ENCODE peak calls at places on chromosome 17, in five cellular contexts. One of them, this sample, is unnamed.

GRCh38 chr17:29124135-29124930 is 55.9 kb downstream of the MYO18A start:
- DNase-seq in fibroblast of lung: peak
- DNase-seq in neuronal stem cell: no peak
- DNase-seq in neural progenitor cell: peak
- DNase-seq in PC-3: peak
- DNase-seq in this sample: peak

GRCh38 chr17:33241390-33241789 is 51.7 kb downstream of the ASIC2 start:
- DNase-seq in fibroblast of lung: peak
- DNase-seq in neuronal stem cell: no peak
- DNase-seq in neural progenitor cell: no peak
- DNase-seq in PC-3: no peak
- DNase-seq in this sample: no peak

GRCh38 chr17:57468932-57469775 is 212.8 kb downstream of the MSI2 start:
- DNase-seq in fibroblast of lung: no peak
- DNase-seq in neuronal stem cell: no peak
- DNase-seq in neural progenitor cell: no peak
- DNase-seq in PC-3: no peak
- DNase-seq in this sample: no peak

GRCh38 chr17:21289175-21289901 is 4.8 kb downstream of the MAP2K3 start:
- DNase-seq in fibroblast of lung: no peak
- DNase-seq in neuronal stem cell: no peak
- DNase-seq in neural progenitor cell: no peak
- DNase-seq in PC-3: no peak
- DNase-seq in this sample: no peak

GRCh38 chr17:78781339-78782304 is at the start of gene CYTH1:
- DNase-seq in fibroblast of lung: no peak
- DNase-seq in neuronal stem cell: peak
- DNase-seq in neural progenitor cell: peak
- DNase-seq in PC-3: peak
- DNase-seq in this sample: peak

GRCh38 chr17:66275651-66276050 is 26.8 kb upstream of the PRKCA start:
- DNase-seq in fibroblast of lung: peak
- DNase-seq in neuronal stem cell: no peak
- DNase-seq in neural progenitor cell: no peak
- DNase-seq in PC-3: peak
- DNase-seq in this sample: no peak

GRCh38 chr17:65530985-65531507 is 30.4 kb downstream of the AXIN2 start:
- DNase-seq in fibroblast of lung: peak
- DNase-seq in neuronal stem cell: peak
- DNase-seq in neural progenitor cell: peak
- DNase-seq in PC-3: no peak
- DNase-seq in this sample: no peak

GRCh38 chr17:35968520-35969054 is 12.7 kb downstream of the CCL16 start:
- DNase-seq in fibroblast of lung: no peak
- DNase-seq in neuronal stem cell: no peak
- DNase-seq in neural progenitor cell: no peak
- DNase-seq in PC-3: no peak
- DNase-seq in this sample: no peak

GRCh38 chr17:57195790-57196460 is 60.4 kb upstream of the MSI2 start:
- DNase-seq in fibroblast of lung: peak
- DNase-seq in neuronal stem cell: no peak
- DNase-seq in neural progenitor cell: no peak
- DNase-seq in PC-3: no peak
- DNase-seq in this sample: no peak

GRCh38 chr17:6159541-6160187 is 89.5 kb downstream of the WSCD1 start:
- DNase-seq in fibroblast of lung: no peak
- DNase-seq in neuronal stem cell: no peak
- DNase-seq in neural progenitor cell: no peak
- DNase-seq in PC-3: no peak
- DNase-seq in this sample: no peak

GRCh38 chr17:58338907-58339774 is 10.5 kb upstream of the TSPOAP1 start:
- DNase-seq in fibroblast of lung: peak
- DNase-seq in neuronal stem cell: no peak
- DNase-seq in neural progenitor cell: peak
- DNase-seq in PC-3: no peak
- DNase-seq in this sample: peak

GRCh38 chr17:32631341-32632109 is 144.7 kb downstream of the CDK5R1 start:
- DNase-seq in fibroblast of lung: no peak
- DNase-seq in neuronal stem cell: no peak
- DNase-seq in neural progenitor cell: no peak
- DNase-seq in PC-3: no peak
- DNase-seq in this sample: no peak

GRCh38 chr17:40832840-40833239 is 10.4 kb upstream of the KRT10 start:
- DNase-seq in fibroblast of lung: no peak
- DNase-seq in neuronal stem cell: no peak
- DNase-seq in neural progenitor cell: no peak
- DNase-seq in PC-3: no peak
- DNase-seq in this sample: peak

GRCh38 chr17:40541060-40541872 is 24.0 kb downstream of the CCR7 start:
- DNase-seq in fibroblast of lung: no peak
- DNase-seq in neuronal stem cell: no peak
- DNase-seq in neural progenitor cell: no peak
- DNase-seq in PC-3: no peak
- DNase-seq in this sample: no peak

GRCh38 chr17:48470388-48471034 is 40.5 kb upstream of the SKAP1 start:
- DNase-seq in fibroblast of lung: peak
- DNase-seq in neuronal stem cell: no peak
- DNase-seq in neural progenitor cell: no peak
- DNase-seq in PC-3: peak
- DNase-seq in this sample: peak

GRCh38 chr17:64196626-64197025 is 66.4 kb downstream of the TEX2 start:
- DNase-seq in fibroblast of lung: peak
- DNase-seq in neuronal stem cell: no peak
- DNase-seq in neural progenitor cell: no peak
- DNase-seq in PC-3: peak
- DNase-seq in this sample: no peak

GRCh38 chr17:31780436-31780835 is 78.6 kb downstream of the COPRS start:
- DNase-seq in fibroblast of lung: no peak
- DNase-seq in neuronal stem cell: no peak
- DNase-seq in neural progenitor cell: no peak
- DNase-seq in PC-3: no peak
- DNase-seq in this sample: no peak

GRCh38 chr17:58314706-58315015 is 13.9 kb downstream of the TSPOAP1 start:
- DNase-seq in fibroblast of lung: no peak
- DNase-seq in neuronal stem cell: no peak
- DNase-seq in neural progenitor cell: no peak
- DNase-seq in PC-3: no peak
- DNase-seq in this sample: no peak

GRCh38 chr17:5635949-5636348 is 51.6 kb upstream of the NLRP1 start:
- DNase-seq in fibroblast of lung: no peak
- DNase-seq in neuronal stem cell: no peak
- DNase-seq in neural progenitor cell: no peak
- DNase-seq in PC-3: no peak
- DNase-seq in this sample: no peak

GRCh38 chr17:41733348-41734138 is 900 bp downstream of the HAP1 start:
- DNase-seq in fibroblast of lung: no peak
- DNase-seq in neuronal stem cell: no peak
- DNase-seq in neural progenitor cell: peak
- DNase-seq in PC-3: no peak
- DNase-seq in this sample: no peak

GRCh38 chr17:65956814-65957213 is 235.1 kb downstream of the CEP112 start:
- DNase-seq in fibroblast of lung: no peak
- DNase-seq in neuronal stem cell: no peak
- DNase-seq in neural progenitor cell: no peak
- DNase-seq in PC-3: peak
- DNase-seq in this sample: no peak

GRCh38 chr17:48472485-48473281 is 42.7 kb upstream of the SKAP1 start:
- DNase-seq in fibroblast of lung: peak
- DNase-seq in neuronal stem cell: no peak
- DNase-seq in neural progenitor cell: peak
- DNase-seq in PC-3: peak
- DNase-seq in this sample: peak

GRCh38 chr17:70168044-70168978 is 1.0 kb upstream of the KCNJ2 start:
- DNase-seq in fibroblast of lung: peak
- DNase-seq in neuronal stem cell: peak
- DNase-seq in neural progenitor cell: peak
- DNase-seq in PC-3: peak
- DNase-seq in this sample: peak

GRCh38 chr17:81404557-81405165 is 9.4 kb downstream of the BAHCC1 start:
- DNase-seq in fibroblast of lung: no peak
- DNase-seq in neuronal stem cell: no peak
- DNase-seq in neural progenitor cell: no peak
- DNase-seq in PC-3: no peak
- DNase-seq in this sample: no peak

GRCh38 chr17:81408049-81408448 is 12.8 kb downstream of the BAHCC1 start:
- DNase-seq in fibroblast of lung: no peak
- DNase-seq in neuronal stem cell: no peak
- DNase-seq in neural progenitor cell: no peak
- DNase-seq in PC-3: no peak
- DNase-seq in this sample: no peak

GRCh38 chr17:81405382-81406005 is 10.2 kb downstream of the BAHCC1 start:
- DNase-seq in fibroblast of lung: no peak
- DNase-seq in neuronal stem cell: no peak
- DNase-seq in neural progenitor cell: no peak
- DNase-seq in PC-3: no peak
- DNase-seq in this sample: no peak

GRCh38 chr17:81403671-81404534 is 8.6 kb downstream of the BAHCC1 start:
- DNase-seq in fibroblast of lung: no peak
- DNase-seq in neuronal stem cell: no peak
- DNase-seq in neural progenitor cell: no peak
- DNase-seq in PC-3: no peak
- DNase-seq in this sample: no peak

GRCh38 chr17:81406117-81406953 is 11.1 kb downstream of the BAHCC1 start:
- DNase-seq in fibroblast of lung: no peak
- DNase-seq in neuronal stem cell: no peak
- DNase-seq in neural progenitor cell: no peak
- DNase-seq in PC-3: no peak
- DNase-seq in this sample: no peak
- H3K27ac ChIP-seq in fibroblast of lung: no peak
- H3K27ac ChIP-seq in neuronal stem cell: no peak
- H3K27ac ChIP-seq in neural progenitor cell: no peak
- H3K27ac ChIP-seq in PC-3: no peak
- H3K27ac ChIP-seq in this sample: no peak

GRCh38 chr17:43171761-43172487 is 910 bp downstream of the NBR1 start:
- DNase-seq in fibroblast of lung: peak
- DNase-seq in neuronal stem cell: no peak
- DNase-seq in neural progenitor cell: peak
- DNase-seq in PC-3: peak
- DNase-seq in this sample: peak

GRCh38 chr17:43175213-43176118 is 4.5 kb downstream of the NBR1 start:
- DNase-seq in fibroblast of lung: peak
- DNase-seq in neuronal stem cell: no peak
- DNase-seq in neural progenitor cell: no peak
- DNase-seq in PC-3: peak
- DNase-seq in this sample: no peak

GRCh38 chr17:43170140-43170765 is 761 bp upstream of the NBR1 start:
- DNase-seq in fibroblast of lung: peak
- DNase-seq in neuronal stem cell: peak
- DNase-seq in neural progenitor cell: peak
- DNase-seq in PC-3: peak
- DNase-seq in this sample: peak

GRCh38 chr17:43169561-43170139 is 1.4 kb upstream of the NBR1 start:
- DNase-seq in fibroblast of lung: peak
- DNase-seq in neuronal stem cell: peak
- DNase-seq in neural progenitor cell: peak
- DNase-seq in PC-3: peak
- DNase-seq in this sample: peak

DNA sequence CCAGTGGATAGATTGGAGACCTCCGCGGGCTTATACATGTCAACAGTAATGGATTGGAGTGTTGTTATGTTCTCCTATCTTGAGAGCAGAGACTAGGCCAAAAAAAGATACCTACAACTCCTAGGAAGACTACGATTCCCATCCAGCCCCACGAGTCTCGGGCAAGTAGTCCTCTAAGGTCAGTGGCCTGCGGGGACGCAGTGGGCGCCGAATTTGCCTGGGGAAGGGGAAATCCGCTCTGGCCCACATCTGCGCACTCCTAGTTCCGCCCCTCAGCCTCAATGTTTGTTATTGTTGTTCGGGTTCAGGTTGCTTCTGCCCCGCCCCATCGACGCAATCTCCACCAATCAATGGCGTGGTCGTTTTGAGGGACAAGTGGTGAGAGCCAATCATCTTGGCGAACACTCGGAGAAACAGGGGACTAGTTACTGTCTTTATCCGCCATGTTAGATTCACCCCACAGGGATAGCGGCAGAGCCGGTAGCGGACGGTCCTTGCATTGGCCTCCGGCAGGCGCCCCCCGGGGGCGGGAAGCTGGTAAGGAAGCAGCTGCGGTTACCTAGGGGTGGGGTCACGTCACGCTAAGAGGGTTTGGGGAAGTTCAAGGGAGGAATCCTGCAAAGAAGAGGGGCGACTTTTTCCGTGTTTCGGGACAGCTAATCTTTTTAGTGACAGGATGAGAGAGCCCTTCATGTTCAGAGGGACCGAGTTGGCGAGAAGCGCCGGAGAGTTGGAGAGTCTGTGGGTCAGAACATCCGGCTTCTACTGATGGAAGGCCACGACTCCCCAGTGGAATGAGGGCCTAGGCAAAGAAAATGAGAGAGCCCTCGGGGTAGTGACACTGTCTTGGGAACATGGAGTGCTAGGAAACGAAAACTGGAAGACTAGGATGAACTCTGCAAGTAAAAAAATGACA is at the start of gene NBR1:
- DNase-seq in fibroblast of lung: peak
- DNase-seq in neuronal stem cell: peak
- DNase-seq in neural progenitor cell: peak
- DNase-seq in PC-3: peak
- DNase-seq in this sample: peak
- H2AFZ ChIP-seq in fibroblast of lung: peak
- H2AFZ ChIP-seq in neuronal stem cell: peak
- H2AFZ ChIP-seq in neural progenitor cell: peak
- H2AFZ ChIP-seq in PC-3: peak
- H2AFZ ChIP-seq in this sample: peak

GRCh38 chr17:73231363-73231762 is 30.3 kb downstream of the CPSF4L start:
- DNase-seq in fibroblast of lung: peak
- DNase-seq in neuronal stem cell: no peak
- DNase-seq in neural progenitor cell: no peak
- DNase-seq in PC-3: peak
- DNase-seq in this sample: peak
- H3K27ac ChIP-seq in fibroblast of lung: peak
- H3K27ac ChIP-seq in neuronal stem cell: peak
- H3K27ac ChIP-seq in neural progenitor cell: peak
- H3K27ac ChIP-seq in PC-3: no peak
- H3K27ac ChIP-seq in this sample: peak

GRCh38 chr17:59519132-59519531 is 46.3 kb upstream of the DHX40 start:
- DNase-seq in fibroblast of lung: no peak
- DNase-seq in neuronal stem cell: no peak
- DNase-seq in neural progenitor cell: no peak
- DNase-seq in PC-3: no peak
- DNase-seq in this sample: no peak

GRCh38 chr17:59525668-59526067 is 39.7 kb upstream of the DHX40 start:
- DNase-seq in fibroblast of lung: no peak
- DNase-seq in neuronal stem cell: no peak
- DNase-seq in neural progenitor cell: no peak
- DNase-seq in PC-3: no peak
- DNase-seq in this sample: no peak

GRCh38 chr17:59516451-59516850 is 49.0 kb upstream of the DHX40 start:
- DNase-seq in fibroblast of lung: no peak
- DNase-seq in neuronal stem cell: no peak
- DNase-seq in neural progenitor cell: no peak
- DNase-seq in PC-3: no peak
- DNase-seq in this sample: no peak

GRCh38 chr17:59520276-59520675 is 45.1 kb upstream of the DHX40 start:
- DNase-seq in fibroblast of lung: no peak
- DNase-seq in neuronal stem cell: no peak
- DNase-seq in neural progenitor cell: no peak
- DNase-seq in PC-3: no peak
- DNase-seq in this sample: no peak

GRCh38 chr17:59521465-59522126 is 43.8 kb upstream of the DHX40 start:
- DNase-seq in fibroblast of lung: peak
- DNase-seq in neuronal stem cell: peak
- DNase-seq in neural progenitor cell: peak
- DNase-seq in PC-3: peak
- DNase-seq in this sample: peak
- H2AFZ ChIP-seq in fibroblast of lung: peak
- H2AFZ ChIP-seq in neuronal stem cell: peak
- H2AFZ ChIP-seq in neural progenitor cell: peak
- H2AFZ ChIP-seq in PC-3: peak
- H2AFZ ChIP-seq in this sample: peak

This sample was measured in GM23338.